ENCODE peak calls at places on chromosomes 11 and 22, in four cellular contexts. O, H, U and F are unnamed samples. For H3K9me1, the result is how much of the 10 kb centered on the place peaks cover.

GRCh38 chr22:31344369-31345330 is 1.5 kb downstream of the PATZ1 start:
- DNase-seq in O (peak), H (no peak), U (no peak), F (peak)

GRCh38 chr22:22770280-22770871 is 117.2 kb upstream of the IGLL5 start:
- DNase-seq in O (no peak), H (peak), U (no peak), F (peak)

GRCh38 chr11:25159341-25159740 is 662.5 kb downstream of the LUZP2 start:
- DNase-seq in O (peak), H (no peak), U (no peak), F (no peak)

GRCh38 chr11:85694385-85694980 is 8.5 kb upstream of the CCDC89 start:
- DNase-seq in O (peak), H (peak), U (no peak), F (peak)

GRCh38 chr22:25746012-25746373 is 4.0 kb downstream of the MYO18B start:
- DNase-seq in O (peak), H (no peak), U (no peak), F (peak)

GRCh38 chr11:66388746-66389386 is 17.3 kb upstream of the SLC29A2 start:
- DNase-seq in O (peak), H (peak), U (peak), F (peak)

GRCh38 chr11:84901986-84902385 is 725.2 kb downstream of the DLG2 start:
- DNase-seq in O (peak), H (no peak), U (no peak), F (no peak)

GRCh38 chr22:47027766-47028165 is 265.3 kb downstream of the TBC1D22A start:
- DNase-seq in O (no peak), H (no peak), U (no peak), F (no peak)

GRCh38 chr22:29689201-29689871 is 30.5 kb upstream of the CABP7 start:
- DNase-seq in O (no peak), H (no peak), U (no peak), F (no peak)

DNA sequence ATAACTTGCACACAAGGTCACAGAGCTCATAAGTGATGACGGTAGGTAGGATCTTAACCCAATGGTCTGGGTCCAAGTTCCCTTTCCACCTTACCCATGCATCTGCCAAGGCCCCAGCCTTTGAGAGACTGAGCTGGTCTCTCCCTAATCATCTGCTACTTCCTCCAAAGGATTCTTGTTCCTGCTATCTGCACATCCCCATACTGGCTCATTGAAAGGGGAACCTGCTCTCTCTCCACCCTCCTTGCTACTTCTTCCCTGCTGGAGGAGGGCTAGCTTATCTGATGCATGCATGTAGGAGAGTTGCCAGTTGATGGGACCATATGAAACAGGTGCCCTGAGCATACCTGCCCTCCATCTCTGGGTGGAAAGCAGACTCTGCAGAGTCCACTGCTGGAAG is 47.7 kb downstream of the COMMD9 start:
- DNase-seq in O (no peak), H (no peak), U (no peak), F (no peak)
- H3K9me1 ChIP-seq in O (under half), H (under half), U (under half), F (under half)

DNA sequence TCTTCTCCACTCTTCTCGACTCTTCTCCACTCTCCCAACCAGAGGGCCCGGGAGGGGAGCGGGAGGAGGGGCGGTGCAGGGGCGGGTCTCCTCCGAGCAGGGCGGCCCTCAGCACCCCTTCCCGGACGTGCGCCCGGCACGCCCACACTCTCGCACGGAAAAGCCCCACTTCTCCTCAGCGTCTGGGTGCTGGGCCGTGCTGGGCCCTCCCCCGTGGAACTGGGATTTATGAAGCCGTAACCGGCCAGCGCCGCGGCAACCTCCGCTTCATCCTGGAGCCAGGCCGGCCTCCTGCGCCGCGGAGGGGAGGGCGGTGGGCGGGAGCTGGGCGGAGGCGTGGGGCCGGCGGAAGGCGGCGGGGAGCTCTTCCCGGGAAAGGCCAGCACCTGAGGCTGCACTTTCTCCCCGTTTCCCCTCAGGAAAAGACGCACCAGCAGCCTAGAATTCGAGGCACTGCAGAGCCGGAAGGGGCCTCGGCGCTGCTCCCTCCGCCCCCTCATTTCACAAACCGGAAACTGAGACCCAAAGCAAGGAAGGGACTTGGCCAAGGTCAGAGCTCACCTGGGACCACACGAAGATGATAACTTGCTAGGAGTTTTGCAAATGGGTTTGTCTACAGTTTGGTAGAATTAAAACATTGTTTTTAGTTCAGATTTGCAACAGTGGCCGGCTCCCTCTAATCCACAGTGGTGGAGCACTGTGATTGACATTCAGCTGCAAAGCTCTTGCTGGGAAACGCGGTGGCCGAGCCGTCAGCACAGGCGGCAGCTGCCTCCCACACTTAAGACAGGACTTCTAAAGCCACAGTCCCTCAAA is 31.6 kb upstream of the JAM3 start:
- DNase-seq in O (peak), H (peak), U (no peak), F (peak)
- H3K9ac ChIP-seq in O (peak), H (no peak), U (peak), F (peak)

DNA sequence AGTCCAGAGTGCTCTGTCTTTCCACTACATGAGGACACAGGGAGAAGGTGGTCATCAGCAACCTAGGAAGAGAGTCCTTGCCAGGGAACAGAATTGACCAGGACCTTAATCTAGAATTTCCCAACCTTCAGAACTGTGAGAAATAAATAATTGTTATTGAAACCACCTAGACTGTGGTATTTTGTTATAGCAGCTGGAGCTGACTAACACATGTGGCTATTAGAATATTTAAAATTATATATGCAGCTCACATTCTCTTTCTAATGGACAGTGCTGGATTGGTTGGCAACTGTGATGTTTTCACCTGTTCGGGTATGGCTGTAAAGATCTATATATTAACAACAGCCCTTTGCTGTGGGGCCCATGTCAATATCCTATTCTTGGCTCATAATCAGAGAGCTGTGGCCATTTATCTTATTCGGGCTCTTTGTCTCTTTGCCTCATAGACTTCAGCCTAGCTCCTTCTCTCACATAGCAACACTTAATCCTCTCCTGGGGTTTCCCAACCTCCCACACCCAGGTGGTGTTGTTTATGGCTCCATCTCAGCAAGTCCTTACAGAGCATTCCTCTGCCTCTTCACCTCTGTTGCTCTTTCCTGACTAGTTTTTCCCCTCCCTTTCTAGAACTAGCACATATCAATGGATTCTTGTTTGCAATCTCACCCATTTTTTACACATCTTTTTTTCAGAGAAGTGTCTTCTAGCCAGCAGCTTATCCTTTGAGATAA is 46.4 kb upstream of the AMOTL1 start:
- DNase-seq in O (no peak), H (no peak), U (no peak), F (no peak)
- H2AFZ ChIP-seq in O (no peak), H (no peak), U (no peak), F (no peak)

GRCh38 chr22:43327039-43327438 is 16.1 kb downstream of the SCUBE1 start:
- DNase-seq in O (no peak), H (no peak), U (no peak), F (no peak)
- H3K9me1 ChIP-seq in O (under half), H (under half), U (under half), F (under half)

DNA sequence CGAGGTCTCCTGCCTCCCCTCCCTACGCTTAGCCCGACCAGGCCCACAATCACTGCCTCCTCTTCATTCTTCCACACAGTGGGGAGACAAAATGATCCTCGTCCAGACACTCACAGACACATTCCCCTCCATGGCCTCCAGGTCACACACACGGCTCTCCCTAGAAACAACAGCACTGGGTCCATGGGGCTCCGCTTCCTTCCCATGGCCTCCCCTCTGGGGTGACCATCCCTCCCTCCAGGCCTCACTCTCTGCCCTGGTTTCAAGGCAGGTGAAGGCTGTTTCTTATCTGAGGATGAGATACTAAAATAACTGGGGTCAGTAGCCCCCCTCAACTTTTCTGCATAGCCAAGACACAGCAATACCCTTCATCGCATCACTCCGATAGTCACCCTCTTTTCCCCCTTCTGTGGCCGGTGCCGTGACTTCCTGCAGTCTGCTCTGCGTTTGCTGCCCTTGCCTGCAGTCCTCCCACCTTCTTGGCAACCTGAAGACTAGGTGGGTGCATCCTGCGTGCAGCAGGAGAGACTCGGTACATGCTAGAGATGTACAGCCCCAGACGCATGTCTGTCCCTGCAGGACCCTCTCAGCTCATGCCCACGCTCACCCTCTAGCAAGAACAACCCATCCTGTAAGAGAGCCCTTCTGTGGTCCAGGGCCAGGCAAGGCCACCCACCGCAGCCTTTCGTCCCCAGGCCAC is 55.8 kb downstream of the CD6 start:
- DNase-seq in O (no peak), H (no peak), U (no peak), F (no peak)
- H3K9ac ChIP-seq in O (no peak), H (no peak), U (no peak), F (no peak)